ENCODE peak calls at places on chromosomes 3 and 15, in four cellular contexts. One of them, this sample, is unnamed.

GRCh38 chr3:149501524-149501923 is 27.0 kb downstream of the TM4SF4 start:
- DNase-seq in AG10803: peak
- DNase-seq in IMR-90: peak
- DNase-seq in lower lobe of right lung: no peak
- DNase-seq in this sample: peak

GRCh38 chr3:40584625-40585189 is 59.9 kb downstream of the ZNF621 start:
- DNase-seq in AG10803: peak
- DNase-seq in IMR-90: peak
- DNase-seq in lower lobe of right lung: peak
- DNase-seq in this sample: peak

GRCh38 chr15:48547305-48547704 is 98.2 kb downstream of the FBN1 start:
- DNase-seq in AG10803: peak
- DNase-seq in IMR-90: peak
- DNase-seq in lower lobe of right lung: no peak
- DNase-seq in this sample: peak

GRCh38 chr15:62573856-62574255 is 408.8 kb upstream of the C2CD4B start:
- DNase-seq in AG10803: no peak
- DNase-seq in IMR-90: no peak
- DNase-seq in lower lobe of right lung: no peak
- DNase-seq in this sample: no peak

GRCh38 chr3:126523745-126524428 is at the start of gene CHST13:
- DNase-seq in AG10803: peak
- DNase-seq in IMR-90: peak
- DNase-seq in lower lobe of right lung: peak
- DNase-seq in this sample: peak

GRCh38 chr3:36965440-36965839 is 20.6 kb upstream of the TRANK1 start:
- DNase-seq in AG10803: no peak
- DNase-seq in IMR-90: no peak
- DNase-seq in lower lobe of right lung: peak
- DNase-seq in this sample: no peak

GRCh38 chr3:119025390-119025789 is 9.3 kb downstream of the IGSF11 start:
- DNase-seq in AG10803: no peak
- DNase-seq in IMR-90: no peak
- DNase-seq in lower lobe of right lung: no peak
- DNase-seq in this sample: no peak

GRCh38 chr3:134013280-134013679 is 16.4 kb downstream of the SLCO2A1 start:
- DNase-seq in AG10803: no peak
- DNase-seq in IMR-90: no peak
- DNase-seq in lower lobe of right lung: no peak
- DNase-seq in this sample: no peak

GRCh38 chr3:15276028-15276717 is 56.2 kb downstream of the SH3BP5 start:
- DNase-seq in AG10803: peak
- DNase-seq in IMR-90: no peak
- DNase-seq in lower lobe of right lung: no peak
- DNase-seq in this sample: no peak

GRCh38 chr3:52086461-52086860 is 30.1 kb upstream of the DUSP7 start:
- DNase-seq in AG10803: no peak
- DNase-seq in IMR-90: no peak
- DNase-seq in lower lobe of right lung: peak
- DNase-seq in this sample: no peak

GRCh38 chr15:70632079-70632850 is 131.1 kb downstream of the UACA start:
- DNase-seq in AG10803: no peak
- DNase-seq in IMR-90: peak
- DNase-seq in lower lobe of right lung: no peak
- DNase-seq in this sample: no peak

GRCh38 chr3:88882121-88882520 is 225.3 kb upstream of the EPHA3 start:
- DNase-seq in AG10803: no peak
- DNase-seq in IMR-90: no peak
- DNase-seq in lower lobe of right lung: no peak
- DNase-seq in this sample: no peak

GRCh38 chr3:148789156-148789555 is 38.5 kb upstream of the CPB1 start:
- DNase-seq in AG10803: no peak
- DNase-seq in IMR-90: no peak
- DNase-seq in lower lobe of right lung: no peak
- DNase-seq in this sample: peak

GRCh38 chr3:135929670-135930069 is 35.9 kb upstream of the PPP2R3A start:
- DNase-seq in AG10803: peak
- DNase-seq in IMR-90: peak
- DNase-seq in lower lobe of right lung: no peak
- DNase-seq in this sample: peak

GRCh38 chr3:10392244-10392643 is 71.3 kb upstream of the SEC13 start:
- DNase-seq in AG10803: no peak
- DNase-seq in IMR-90: no peak
- DNase-seq in lower lobe of right lung: no peak
- DNase-seq in this sample: no peak

GRCh38 chr15:95215016-95215415 is 983.7 kb downstream of the MCTP2 start:
- DNase-seq in AG10803: no peak
- DNase-seq in IMR-90: no peak
- DNase-seq in lower lobe of right lung: no peak
- DNase-seq in this sample: no peak

GRCh38 chr3:58635371-58636285 is 30.9 kb downstream of the FAM3D start:
- DNase-seq in AG10803: no peak
- DNase-seq in IMR-90: no peak
- DNase-seq in lower lobe of right lung: no peak
- DNase-seq in this sample: no peak

GRCh38 chr15:66894986-66895780 is 170.2 kb upstream of the SMAD3 start:
- DNase-seq in AG10803: peak
- DNase-seq in IMR-90: no peak
- DNase-seq in lower lobe of right lung: no peak
- DNase-seq in this sample: no peak

GRCh38 chr3:194215392-194215791 is 79.4 kb downstream of the HES1 start:
- DNase-seq in AG10803: no peak
- DNase-seq in IMR-90: no peak
- DNase-seq in lower lobe of right lung: no peak
- DNase-seq in this sample: no peak

GRCh38 chr3:14561051-14561634 is 21.0 kb upstream of the GRIP2 start:
- DNase-seq in AG10803: peak
- DNase-seq in IMR-90: peak
- DNase-seq in lower lobe of right lung: no peak
- DNase-seq in this sample: peak

GRCh38 chr3:196180346-196180745 is 30.9 kb downstream of the ZDHHC19 start:
- DNase-seq in AG10803: no peak
- DNase-seq in IMR-90: no peak
- DNase-seq in lower lobe of right lung: peak
- DNase-seq in this sample: no peak

GRCh38 chr3:157906627-157907026 is 199.6 kb downstream of the SHOX2 start:
- DNase-seq in AG10803: peak
- DNase-seq in IMR-90: no peak
- DNase-seq in lower lobe of right lung: no peak
- DNase-seq in this sample: no peak

GRCh38 chr3:138412821-138413531 is 21.4 kb upstream of the ESYT3 start:
- DNase-seq in AG10803: peak
- DNase-seq in IMR-90: peak
- DNase-seq in lower lobe of right lung: no peak
- DNase-seq in this sample: no peak

GRCh38 chr15:75704618-75705017 is 8.0 kb downstream of the CSPG4 start:
- DNase-seq in AG10803: no peak
- DNase-seq in IMR-90: no peak
- DNase-seq in lower lobe of right lung: no peak
- DNase-seq in this sample: no peak

GRCh38 chr3:111215481-111215880 is 143.9 kb downstream of the NECTIN3 start:
- DNase-seq in AG10803: peak
- DNase-seq in IMR-90: peak
- DNase-seq in lower lobe of right lung: no peak
- DNase-seq in this sample: no peak

GRCh38 chr3:170802164-170803151 is 67.5 kb downstream of the RPL22L1 start:
- DNase-seq in AG10803: peak
- DNase-seq in IMR-90: peak
- DNase-seq in lower lobe of right lung: no peak
- DNase-seq in this sample: peak

GRCh38 chr15:99312794-99313193 is 61.5 kb downstream of the LRRC28 start:
- DNase-seq in AG10803: no peak
- DNase-seq in IMR-90: no peak
- DNase-seq in lower lobe of right lung: no peak
- DNase-seq in this sample: no peak

GRCh38 chr15:89327113-89327512 is 7.5 kb downstream of the POLG start:
- DNase-seq in AG10803: no peak
- DNase-seq in IMR-90: no peak
- DNase-seq in lower lobe of right lung: no peak
- DNase-seq in this sample: no peak

GRCh38 chr3:15171096-15171495 is 35.0 kb upstream of the CAPN7 start:
- DNase-seq in AG10803: no peak
- DNase-seq in IMR-90: no peak
- DNase-seq in lower lobe of right lung: no peak
- DNase-seq in this sample: peak

GRCh38 chr15:80317389-80318169 is 65.6 kb upstream of the CTXND1 start:
- DNase-seq in AG10803: peak
- DNase-seq in IMR-90: peak
- DNase-seq in lower lobe of right lung: no peak
- DNase-seq in this sample: peak

GRCh38 chr3:142577701-142578308 is 728 bp downstream of the ATR start:
- DNase-seq in AG10803: no peak
- DNase-seq in IMR-90: peak
- DNase-seq in lower lobe of right lung: no peak
- DNase-seq in this sample: peak

GRCh38 chr15:83911345-83911744 is 257.4 kb downstream of the ADAMTSL3 start:
- DNase-seq in AG10803: no peak
- DNase-seq in IMR-90: no peak
- DNase-seq in lower lobe of right lung: no peak
- DNase-seq in this sample: no peak

GRCh38 chr3:47867451-47868017 is 64.6 kb downstream of the DHX30 start:
- DNase-seq in AG10803: no peak
- DNase-seq in IMR-90: no peak
- DNase-seq in lower lobe of right lung: no peak
- DNase-seq in this sample: no peak

GRCh38 chr3:47870156-47870555 is 67.2 kb downstream of the DHX30 start:
- DNase-seq in AG10803: no peak
- DNase-seq in IMR-90: peak
- DNase-seq in lower lobe of right lung: no peak
- DNase-seq in this sample: no peak

GRCh38 chr3:47868306-47868705 is 65.4 kb downstream of the DHX30 start:
- DNase-seq in AG10803: no peak
- DNase-seq in IMR-90: no peak
- DNase-seq in lower lobe of right lung: no peak
- DNase-seq in this sample: no peak

GRCh38 chr3:47863391-47864128 is 60.6 kb downstream of the DHX30 start:
- DNase-seq in AG10803: no peak
- DNase-seq in IMR-90: no peak
- DNase-seq in lower lobe of right lung: no peak
- DNase-seq in this sample: no peak

DNA sequence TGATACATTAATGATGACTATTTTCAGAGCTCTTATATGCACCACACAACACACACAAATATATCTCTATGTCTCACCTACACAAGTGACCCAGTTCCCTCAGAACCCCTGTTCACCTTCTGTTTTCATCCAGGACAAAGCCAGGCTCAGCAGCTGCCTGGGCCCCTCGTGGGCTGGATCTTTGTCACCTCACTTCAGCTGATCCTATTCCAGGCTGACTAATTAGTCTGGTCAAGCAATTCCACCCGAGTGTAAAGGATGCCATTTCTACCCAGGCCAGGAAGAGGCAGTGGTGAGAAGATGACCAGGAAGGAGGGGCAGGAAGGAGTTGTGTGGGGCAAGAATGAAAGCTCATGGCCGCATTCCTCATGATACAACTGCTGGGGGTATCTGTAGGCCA is 62.3 kb downstream of the DHX30 start:
- DNase-seq in AG10803: no peak
- DNase-seq in IMR-90: no peak
- DNase-seq in lower lobe of right lung: no peak
- DNase-seq in this sample: no peak
- TF ChIP-seq CTCF in AG10803: no peak
- TF ChIP-seq CTCF in IMR-90: peak
- TF ChIP-seq CTCF in lower lobe of right lung: no peak
- TF ChIP-seq CTCF in this sample: no peak

DNA sequence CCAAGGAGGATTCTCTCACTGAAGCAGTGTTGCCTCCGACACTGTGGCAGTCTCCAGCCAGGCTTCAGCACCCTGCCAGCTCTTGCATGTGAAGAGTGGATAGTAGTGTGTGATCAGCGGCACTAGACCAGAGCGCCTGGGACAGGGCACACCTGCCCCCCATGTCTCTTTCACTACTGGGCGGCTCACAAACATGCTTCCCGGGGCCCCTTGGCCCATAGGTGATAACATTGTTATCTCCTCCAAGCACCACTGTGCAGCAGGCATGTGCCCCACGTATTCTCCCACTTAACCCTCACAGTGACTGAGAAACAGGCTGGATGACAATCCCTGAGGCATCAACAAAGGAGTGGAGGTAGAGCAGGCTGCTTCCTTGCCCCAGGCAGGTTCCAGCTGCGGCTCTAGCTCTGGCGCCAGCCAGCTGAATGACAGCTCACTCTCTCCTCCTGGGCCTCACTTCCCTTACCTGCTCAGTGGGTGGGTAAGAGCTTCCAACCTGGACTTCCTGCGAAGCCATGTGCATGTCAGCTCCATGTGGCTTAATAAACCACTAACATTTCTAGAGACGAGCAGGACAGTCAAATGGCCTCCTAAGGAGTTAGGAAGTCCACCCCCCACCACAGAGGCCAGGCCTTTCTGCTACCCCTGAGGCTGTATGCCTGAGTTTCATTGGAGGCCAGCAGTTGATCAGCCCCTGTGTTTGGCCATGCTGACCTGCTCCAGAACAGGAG is 37.8 kb downstream of the KLF13 start:
- DNase-seq in AG10803: no peak
- DNase-seq in IMR-90: no peak
- DNase-seq in lower lobe of right lung: no peak
- DNase-seq in this sample: no peak
- H3K4me3 ChIP-seq in AG10803: no peak
- H3K4me3 ChIP-seq in IMR-90: no peak
- H3K4me3 ChIP-seq in lower lobe of right lung: peak
- H3K4me3 ChIP-seq in this sample: no peak

DNA sequence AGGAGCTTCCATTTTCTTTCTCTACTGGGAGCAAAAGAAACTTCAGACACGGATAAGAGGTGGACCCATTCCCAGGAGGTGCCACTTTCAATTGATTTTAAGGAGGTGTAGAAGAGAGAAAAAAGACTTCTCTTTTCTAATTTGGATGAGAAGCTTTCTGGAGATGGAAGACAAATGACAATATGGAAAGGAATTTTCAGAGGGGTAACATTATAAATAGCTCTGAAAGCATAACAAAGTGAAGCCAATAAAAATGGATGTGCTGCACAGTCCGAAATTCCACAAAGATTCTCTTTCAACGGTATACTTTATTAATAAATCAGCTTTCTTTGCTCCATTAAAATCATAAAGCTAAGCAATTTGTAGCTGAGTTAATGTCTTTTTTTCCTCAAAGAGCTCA is 607.2 kb upstream of the MDFIC2 start:
- DNase-seq in AG10803: no peak
- DNase-seq in IMR-90: no peak
- DNase-seq in lower lobe of right lung: no peak
- DNase-seq in this sample: no peak
- TF ChIP-seq CTCF in AG10803: no peak
- TF ChIP-seq CTCF in IMR-90: no peak
- TF ChIP-seq CTCF in lower lobe of right lung: no peak
- TF ChIP-seq CTCF in this sample: no peak

DNA sequence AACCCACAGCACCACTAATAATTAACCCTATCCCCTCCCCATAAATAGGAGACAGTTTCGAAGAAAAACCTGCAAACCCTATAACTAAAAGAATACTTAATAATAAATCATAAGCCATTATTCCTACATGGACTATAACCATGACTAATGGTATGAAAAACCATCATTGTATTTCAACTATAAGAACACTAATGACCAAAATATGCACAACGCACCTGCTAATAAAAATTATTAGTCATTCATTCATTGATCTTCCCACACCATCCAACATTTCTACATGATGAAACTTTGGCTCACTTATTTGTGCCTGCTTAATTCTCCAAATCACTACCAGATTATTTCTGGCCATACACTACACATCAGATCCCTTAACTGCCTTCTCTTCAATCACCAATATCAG is 16.6 kb downstream of the AQP9 start:
- DNase-seq in AG10803: no peak
- DNase-seq in IMR-90: no peak
- DNase-seq in lower lobe of right lung: no peak
- DNase-seq in this sample: no peak
- H3K4me3 ChIP-seq in AG10803: no peak
- H3K4me3 ChIP-seq in IMR-90: no peak
- H3K4me3 ChIP-seq in lower lobe of right lung: no peak
- H3K4me3 ChIP-seq in this sample: no peak

This sample was measured in astrocyte of the spinal cord.